ENCODE peak calls at places on chromosomes 2 and 18, in eight cellular contexts. O is naive thymus-derived CD4-positive, alpha-beta T cell; H is WERI-Rb-1; C is KBM-7; R is NCI-H2081; U is stimulated activated CD4-positive, alpha-beta T cell treated with anti-CD3 and anti-CD28 coated beads, Interleukin-12 subunit alpha, Interleukin-12 subunit beta, amount 100 ng/mL, for 4 hours; W is upper lobe of left lung; B is epithelial cell of esophagus. X is an unnamed sample.

GRCh38 chr2:71685073-71685848 is 231.9 kb downstream of the DYSF start:
- DNase-seq in C (no peak), O (no peak), W (no peak), H (no peak), B (no peak), U (no peak), R (no peak), X (no peak)

GRCh38 chr18:45954070-45954712 is 12.9 kb downstream of the EPG5 start:
- DNase-seq in O (no peak), R (no peak), C (no peak), B (peak), H (no peak), U (no peak), W (no peak), X (peak)

GRCh38 chr2:134846213-134846612 is 7.8 kb downstream of the ACMSD start:
- DNase-seq in C (no peak), H (no peak), O (no peak), B (peak), R (no peak), U (no peak), W (no peak), X (no peak)

GRCh38 chr18:21444465-21445023 is 156.0 kb downstream of the ESCO1 start:
- DNase-seq in C (peak), O (no peak), W (no peak), B (peak), U (no peak), H (peak), R (peak), X (peak)

GRCh38 chr2:212157011-212157410 is 381.6 kb downstream of the ERBB4 start:
- DNase-seq in U (no peak), C (no peak), B (peak), H (no peak), W (no peak), R (no peak), O (no peak), X (peak)

GRCh38 chr2:212797484-212798205 is 259.0 kb upstream of the ERBB4 start:
- DNase-seq in B (no peak), U (no peak), H (no peak), W (no peak), C (no peak), O (no peak), R (no peak), X (peak)

GRCh38 chr2:45855374-45855773 is 203.9 kb downstream of the PRKCE start:
- DNase-seq in R (no peak), O (no peak), B (no peak), U (no peak), H (no peak), W (no peak), C (no peak), X (no peak)

GRCh38 chr18:63741769-63742168 is 33.4 kb upstream of the SERPINB7 start:
- DNase-seq in O (no peak), C (peak), U (no peak), W (no peak), R (no peak), H (no peak), B (peak), X (no peak)

GRCh38 chr2:71665168-71666093 is 212.1 kb downstream of the DYSF start:
- DNase-seq in U (no peak), C (no peak), W (peak), O (no peak), H (no peak), B (no peak), R (no peak), X (no peak)

X was measured in skeletal muscle cell.